ENCODE peak calls at places on chromosome 12, in ten cellular contexts. N is lower leg skin; Y is sigmoid colon; F is effector memory CD4-positive, alpha-beta T cell; Q is heart left ventricle; B is naive thymus-derived CD4-positive, alpha-beta T cell; V is LNCaP clone FGC; R is choroid plexus epithelial cell; U is fibroblast of mammary gland; W is fibroblast of lung. I is an unnamed sample.

GRCh38 chr12:80763874-80764273 is 47.2 kb downstream of the MYF5 start:
- DNase-seq in W (peak; percentile 50), Q (no peak), N (no peak), U (peak; percentile 83), R (peak; percentile 81), V (peak; percentile 31), F (no peak), Y (no peak), B (no peak), I (no peak)

GRCh38 chr12:65200007-65200665 is 30.8 kb downstream of the LEMD3 start:
- DNase-seq in N (no peak), R (peak; percentile 33), Y (no peak), B (no peak), V (no peak), W (peak; percentile 66), Q (no peak), U (peak; percentile 22), F (no peak), I (no peak)

GRCh38 chr12:90229771-90230170 is 521.1 kb upstream of the ATP2B1 start:
- DNase-seq in R (peak; percentile 30), W (peak; percentile 39), U (no peak), B (no peak), Y (no peak), F (no peak), Q (no peak), V (no peak), N (no peak), I (no peak)

GRCh38 chr12:108667349-108667748 is 33.7 kb upstream of the SELPLG start:
- DNase-seq in N (no peak), R (no peak), Q (no peak), W (no peak), U (no peak), Y (no peak), V (no peak), F (no peak), B (no peak), I (no peak)

GRCh38 chr12:52788111-52788875 is 7.6 kb downstream of the KRT3 start:
- DNase-seq in R (no peak), Q (no peak), U (no peak), Y (no peak), F (no peak), W (no peak), B (no peak), V (no peak), N (peak; percentile 60), I (no peak)

GRCh38 chr12:29032431-29032830 is 116.6 kb upstream of the FAR2 start:
- DNase-seq in W (no peak), V (no peak), N (no peak), Q (no peak), F (no peak), Y (no peak), B (no peak), U (peak; percentile 91), R (no peak), I (no peak)

GRCh38 chr12:64658892-64659481 is 48.7 kb downstream of the RASSF3 start:
- DNase-seq in R (no peak), F (no peak), Y (no peak), V (no peak), W (no peak), B (no peak), U (no peak), Q (no peak), N (no peak), I (no peak)

GRCh38 chr12:1930816-1931597 is 12.6 kb upstream of the CACNA2D4 start:
- DNase-seq in F (no peak), Y (peak; percentile 62), U (no peak), R (no peak), Q (no peak), N (peak; percentile 78), W (no peak), V (no peak), B (no peak), I (no peak)

GRCh38 chr12:121223947-121224285 is 14.0 kb downstream of the P2RX4 start:
- DNase-seq in U (no peak), R (no peak), B (no peak), Q (no peak), F (no peak), Y (no peak), V (no peak), N (no peak), W (no peak), I (no peak)

GRCh38 chr12:28294300-28294699 is 104.0 kb downstream of the CCDC91 start:
- DNase-seq in F (no peak), V (no peak), Q (no peak), R (no peak), U (no peak), W (no peak), Y (no peak), N (no peak), B (no peak), I (no peak)

GRCh38 chr12:180445-180844 is 33.5 kb downstream of the SLC6A12 start:
- DNase-seq in V (no peak), F (no peak), N (no peak), U (no peak), R (peak; percentile 73), W (peak; percentile 42), B (no peak), Q (peak; percentile 63), Y (no peak), I (no peak)

GRCh38 chr12:15782667-15783066 is 6.5 kb downstream of the EPS8 start:
- DNase-seq in F (no peak), W (peak; percentile 74), N (no peak), Y (no peak), R (peak; percentile 80), B (no peak), Q (no peak), V (no peak), U (peak; percentile 66), I (no peak)

GRCh38 chr12:43762596-43762995 is 3.8 kb downstream of the IRAK4 start:
- DNase-seq in F (no peak), Q (no peak), Y (no peak), N (no peak), B (no peak), U (no peak), W (no peak), V (no peak), R (no peak), I (no peak)

GRCh38 chr12:32854716-32855115 is 41.9 kb downstream of the PKP2 start:
- DNase-seq in V (no peak), B (no peak), F (no peak), Y (no peak), U (no peak), Q (no peak), N (no peak), W (no peak), R (no peak), I (no peak)

GRCh38 chr12:49332441-49332861 is 4.5 kb downstream of the C1QL4 start:
- DNase-seq in Y (peak; percentile 33), R (no peak), U (no peak), V (no peak), F (no peak), B (no peak), Q (no peak), W (no peak), N (peak; percentile 76), I (no peak)

DNA sequence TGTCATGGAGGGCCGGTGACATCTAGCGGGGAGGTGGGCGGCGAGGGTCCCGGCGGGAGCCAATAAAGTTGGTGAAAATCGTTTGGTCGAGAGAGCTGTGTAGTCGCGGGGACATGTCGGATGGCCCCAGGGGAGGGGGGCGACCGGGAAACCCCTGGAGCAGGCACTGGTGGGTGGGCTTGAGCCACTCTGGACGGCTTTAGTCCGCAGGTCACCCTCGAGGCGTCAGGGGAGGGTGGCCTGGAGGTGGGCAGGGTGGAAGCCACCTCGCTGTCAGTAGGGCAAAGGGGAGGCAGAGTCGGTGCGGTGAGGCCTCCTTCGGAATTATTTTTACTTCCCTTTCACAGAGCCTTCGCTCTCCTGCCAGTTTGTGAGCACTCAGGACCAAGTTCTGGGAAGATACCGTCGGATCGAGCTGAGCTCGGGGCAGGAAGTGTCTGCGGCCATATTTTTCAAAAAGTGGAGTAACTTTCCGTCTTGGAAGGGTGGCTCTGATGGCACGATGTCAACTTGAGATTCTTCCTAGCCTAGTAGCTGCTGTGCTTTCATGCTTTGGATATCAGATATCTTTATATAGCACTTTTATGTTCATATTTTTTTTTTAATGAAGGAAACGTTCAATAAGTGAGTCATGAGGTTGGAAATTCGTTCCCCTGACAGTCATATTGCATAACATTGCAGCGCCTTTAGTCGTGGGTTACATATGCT is 28.2 kb downstream of the WBP11 start:
- DNase-seq in U (peak; percentile 72), B (peak; percentile 19), N (peak; percentile 93), W (peak; percentile 44), F (no peak), Q (peak; percentile 44), Y (peak; percentile 83), V (no peak), R (peak; percentile 65), I (no peak)
- H3K4me3 ChIP-seq in U (peak overlapping the region; percentile 92), B (peak overlapping the region; percentile 79), N (peak overlapping the region; percentile 81), W (peak overlapping the region; percentile 76), F (peak overlapping the region; percentile 75), Q (peak overlapping the region; percentile 56), Y (peak overlapping the region; percentile 70), V (peak overlapping the region; percentile 78), R (peak overlapping the region; percentile 76), I (peak overlapping the region; percentile 87)

GRCh38 chr12:12216349-12217017 is 50.4 kb downstream of the LRP6 start:
- DNase-seq in U (no peak), R (no peak), N (no peak), V (no peak), W (peak; percentile 18), Y (no peak), B (no peak), F (no peak), Q (no peak), I (no peak)
- H3K4me3 ChIP-seq in U (no peak overlapping the region), R (no peak overlapping the region), N (no peak overlapping the region), V (no peak overlapping the region), W (no peak overlapping the region), Y (no peak overlapping the region), B (no peak overlapping the region), F (no peak overlapping the region), Q (no peak overlapping the region), I (no peak overlapping the region)

DNA sequence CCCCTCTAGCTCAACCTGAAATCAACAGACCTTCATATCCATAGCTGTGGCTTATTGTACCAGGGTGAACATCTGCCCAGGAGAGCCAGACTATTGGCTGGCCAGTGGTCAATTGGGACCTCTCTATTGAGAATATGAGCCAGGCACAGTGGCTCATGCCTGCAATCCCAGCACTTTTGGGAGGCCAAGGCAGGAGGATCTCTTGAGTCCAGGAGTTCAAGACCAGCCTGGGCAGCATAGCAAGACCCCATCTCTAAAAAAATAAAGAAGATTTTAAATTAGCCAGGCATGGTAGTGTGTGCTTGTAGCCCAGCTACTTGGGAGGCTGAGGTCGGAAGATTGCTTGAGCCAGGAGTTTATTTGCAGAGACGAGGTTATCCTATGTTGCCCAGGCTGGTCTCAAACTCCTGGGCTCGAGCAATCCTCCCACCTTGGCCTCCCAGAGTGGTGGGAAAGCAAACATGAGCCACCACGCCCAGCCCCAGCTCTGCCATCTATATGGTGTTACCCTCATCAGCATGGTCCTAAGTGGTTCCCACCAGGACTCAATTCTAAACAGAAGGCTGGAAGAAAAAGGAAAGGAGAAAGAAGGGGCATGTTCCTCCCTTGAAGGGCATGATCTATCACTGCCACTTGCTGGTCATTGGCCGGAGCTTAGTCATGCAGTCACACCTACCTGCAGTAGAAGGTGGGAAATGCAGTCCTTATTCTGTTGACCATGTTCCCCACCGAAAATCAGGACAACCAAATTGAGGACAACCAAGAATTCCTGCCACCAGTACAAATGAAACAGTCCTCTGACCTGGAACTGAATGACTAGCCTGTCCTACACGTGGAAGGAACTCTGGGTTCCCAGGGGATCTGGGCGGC is 33.7 kb upstream of the IFT81 start:
- DNase-seq in F (no peak), N (no peak), V (no peak), U (no peak), B (no peak), W (no peak), Q (no peak), R (no peak), Y (no peak), I (no peak)
- H3K4me3 ChIP-seq in F (no peak overlapping the region), N (no peak overlapping the region), V (no peak overlapping the region), U (no peak overlapping the region), B (no peak overlapping the region), W (no peak overlapping the region), Q (no peak overlapping the region), R (no peak overlapping the region), Y (no peak overlapping the region), I (no peak overlapping the region)

GRCh38 chr12:9868951-9869306 is 225 bp downstream of the CLEC2B start:
- DNase-seq in Y (no peak), N (no peak), Q (no peak), R (no peak), U (no peak), W (no peak), V (no peak), B (no peak), F (no peak), I (no peak)
- H3K4me3 ChIP-seq in Y (peak overlapping the region; percentile 43), N (peak overlapping the region; percentile 14), Q (peak overlapping the region; percentile 1), R (peak overlapping the region; percentile 51), U (peak overlapping the region; percentile 65), W (peak overlapping the region; percentile 91), V (peak overlapping the region; percentile 65), B (peak overlapping the region; percentile 68), F (peak overlapping the region; percentile 75), I (peak overlapping the region; percentile 44)

I was measured in retinal pigment epithelial cell.